ENCODE peak calls at places on chromosomes 12 and 14, in nine cellular contexts. One of them, this sample, is unnamed.

GRCh38 chr12:115129727-115130126 is 445.8 kb upstream of the TBX3 start:
- DNase-seq in H7: no peak
- DNase-seq in NCI-H524: no peak
- DNase-seq in naive thymus-derived CD8-positive, alpha-beta T cell: no peak
- DNase-seq in mucosa of descending colon: no peak
- DNase-seq in NCI-H1105: no peak
- DNase-seq in fibroblast of pulmonary artery: peak
- DNase-seq in anterior cingulate cortex: no peak
- DNase-seq in T follicular helper cell: no peak
- DNase-seq in this sample: no peak

GRCh38 chr12:31474751-31475150 is 116.2 kb downstream of the DENND5B start:
- DNase-seq in NCI-H1105: no peak
- DNase-seq in T follicular helper cell: no peak
- DNase-seq in H7: no peak
- DNase-seq in naive thymus-derived CD8-positive, alpha-beta T cell: no peak
- DNase-seq in anterior cingulate cortex: no peak
- DNase-seq in mucosa of descending colon: no peak
- DNase-seq in NCI-H524: no peak
- DNase-seq in fibroblast of pulmonary artery: no peak
- DNase-seq in this sample: no peak

GRCh38 chr12:6074979-6075585 is 49.4 kb downstream of the VWF start:
- DNase-seq in T follicular helper cell: no peak
- DNase-seq in NCI-H524: no peak
- DNase-seq in H7: peak
- DNase-seq in mucosa of descending colon: peak
- DNase-seq in fibroblast of pulmonary artery: no peak
- DNase-seq in naive thymus-derived CD8-positive, alpha-beta T cell: peak
- DNase-seq in NCI-H1105: no peak
- DNase-seq in anterior cingulate cortex: no peak
- DNase-seq in this sample: no peak

GRCh38 chr12:130858084-130858483 is 13.8 kb upstream of the RAN start:
- DNase-seq in mucosa of descending colon: no peak
- DNase-seq in T follicular helper cell: no peak
- DNase-seq in NCI-H1105: no peak
- DNase-seq in NCI-H524: no peak
- DNase-seq in anterior cingulate cortex: no peak
- DNase-seq in naive thymus-derived CD8-positive, alpha-beta T cell: no peak
- DNase-seq in fibroblast of pulmonary artery: no peak
- DNase-seq in H7: no peak
- DNase-seq in this sample: no peak

GRCh38 chr12:66352197-66352596 is 49.9 kb downstream of the HELB start:
- DNase-seq in mucosa of descending colon: peak
- DNase-seq in NCI-H524: no peak
- DNase-seq in anterior cingulate cortex: no peak
- DNase-seq in NCI-H1105: no peak
- DNase-seq in T follicular helper cell: no peak
- DNase-seq in H7: peak
- DNase-seq in naive thymus-derived CD8-positive, alpha-beta T cell: no peak
- DNase-seq in fibroblast of pulmonary artery: peak
- DNase-seq in this sample: peak

GRCh38 chr14:100825691-100826331 is at the start of gene MEG3:
- DNase-seq in fibroblast of pulmonary artery: peak
- DNase-seq in anterior cingulate cortex: peak
- DNase-seq in NCI-H1105: no peak
- DNase-seq in naive thymus-derived CD8-positive, alpha-beta T cell: no peak
- DNase-seq in T follicular helper cell: no peak
- DNase-seq in NCI-H524: no peak
- DNase-seq in mucosa of descending colon: peak
- DNase-seq in H7: no peak
- DNase-seq in this sample: no peak

GRCh38 chr14:60090864-60091519 is 731 bp upstream of the PCNX4 start:
- DNase-seq in NCI-H524: peak
- DNase-seq in fibroblast of pulmonary artery: peak
- DNase-seq in H7: peak
- DNase-seq in naive thymus-derived CD8-positive, alpha-beta T cell: peak
- DNase-seq in mucosa of descending colon: peak
- DNase-seq in T follicular helper cell: no peak
- DNase-seq in NCI-H1105: peak
- DNase-seq in anterior cingulate cortex: no peak
- DNase-seq in this sample: peak

GRCh38 chr12:32435921-32436710 is 36.8 kb downstream of the FGD4 start:
- DNase-seq in fibroblast of pulmonary artery: peak
- DNase-seq in NCI-H1105: no peak
- DNase-seq in T follicular helper cell: no peak
- DNase-seq in naive thymus-derived CD8-positive, alpha-beta T cell: no peak
- DNase-seq in mucosa of descending colon: no peak
- DNase-seq in H7: no peak
- DNase-seq in NCI-H524: no peak
- DNase-seq in anterior cingulate cortex: no peak
- DNase-seq in this sample: no peak

GRCh38 chr14:103078420-103078749 is 5.6 kb upstream of the LBHD2 start:
- DNase-seq in anterior cingulate cortex: peak
- DNase-seq in NCI-H524: peak
- DNase-seq in NCI-H1105: peak
- DNase-seq in mucosa of descending colon: peak
- DNase-seq in H7: peak
- DNase-seq in fibroblast of pulmonary artery: peak
- DNase-seq in naive thymus-derived CD8-positive, alpha-beta T cell: peak
- DNase-seq in T follicular helper cell: peak
- DNase-seq in this sample: peak

GRCh38 chr12:164207-164606 is 49.8 kb downstream of the SLC6A12 start:
- DNase-seq in fibroblast of pulmonary artery: no peak
- DNase-seq in NCI-H1105: no peak
- DNase-seq in NCI-H524: no peak
- DNase-seq in T follicular helper cell: no peak
- DNase-seq in anterior cingulate cortex: no peak
- DNase-seq in naive thymus-derived CD8-positive, alpha-beta T cell: no peak
- DNase-seq in H7: peak
- DNase-seq in mucosa of descending colon: no peak
- DNase-seq in this sample: no peak

GRCh38 chr12:24948452-24948815 is 467 bp downstream of the BCAT1 start:
- DNase-seq in NCI-H1105: no peak
- DNase-seq in T follicular helper cell: no peak
- DNase-seq in H7: peak
- DNase-seq in naive thymus-derived CD8-positive, alpha-beta T cell: no peak
- DNase-seq in NCI-H524: peak
- DNase-seq in mucosa of descending colon: no peak
- DNase-seq in fibroblast of pulmonary artery: peak
- DNase-seq in anterior cingulate cortex: no peak
- DNase-seq in this sample: no peak

GRCh38 chr12:115070313-115070712 is 386.3 kb upstream of the TBX3 start:
- DNase-seq in T follicular helper cell: no peak
- DNase-seq in naive thymus-derived CD8-positive, alpha-beta T cell: no peak
- DNase-seq in NCI-H1105: no peak
- DNase-seq in mucosa of descending colon: no peak
- DNase-seq in H7: no peak
- DNase-seq in NCI-H524: no peak
- DNase-seq in fibroblast of pulmonary artery: no peak
- DNase-seq in anterior cingulate cortex: no peak
- DNase-seq in this sample: no peak

GRCh38 chr12:24975425-24975824 is 26.5 kb upstream of the BCAT1 start:
- DNase-seq in mucosa of descending colon: no peak
- DNase-seq in NCI-H524: no peak
- DNase-seq in anterior cingulate cortex: no peak
- DNase-seq in fibroblast of pulmonary artery: no peak
- DNase-seq in T follicular helper cell: no peak
- DNase-seq in NCI-H1105: no peak
- DNase-seq in naive thymus-derived CD8-positive, alpha-beta T cell: no peak
- DNase-seq in H7: no peak
- DNase-seq in this sample: no peak

GRCh38 chr12:77337327-77337726 is 272.0 kb upstream of the E2F7 start:
- DNase-seq in NCI-H1105: no peak
- DNase-seq in T follicular helper cell: no peak
- DNase-seq in fibroblast of pulmonary artery: no peak
- DNase-seq in anterior cingulate cortex: no peak
- DNase-seq in NCI-H524: no peak
- DNase-seq in mucosa of descending colon: no peak
- DNase-seq in H7: no peak
- DNase-seq in naive thymus-derived CD8-positive, alpha-beta T cell: no peak
- DNase-seq in this sample: no peak

GRCh38 chr14:50631408-50631821 is 36.7 kb downstream of the SAV1 start:
- DNase-seq in H7: no peak
- DNase-seq in NCI-H524: no peak
- DNase-seq in T follicular helper cell: no peak
- DNase-seq in mucosa of descending colon: no peak
- DNase-seq in fibroblast of pulmonary artery: peak
- DNase-seq in anterior cingulate cortex: no peak
- DNase-seq in NCI-H1105: no peak
- DNase-seq in naive thymus-derived CD8-positive, alpha-beta T cell: no peak
- DNase-seq in this sample: no peak

GRCh38 chr12:2614341-2614740 is 180.4 kb upstream of the FKBP4 start:
- DNase-seq in T follicular helper cell: no peak
- DNase-seq in naive thymus-derived CD8-positive, alpha-beta T cell: no peak
- DNase-seq in anterior cingulate cortex: no peak
- DNase-seq in H7: no peak
- DNase-seq in NCI-H524: no peak
- DNase-seq in mucosa of descending colon: no peak
- DNase-seq in fibroblast of pulmonary artery: no peak
- DNase-seq in NCI-H1105: no peak
- DNase-seq in this sample: no peak

GRCh38 chr12:31228811-31229792 is 96.8 kb downstream of the SINHCAF start:
- DNase-seq in NCI-H524: no peak
- DNase-seq in anterior cingulate cortex: peak
- DNase-seq in NCI-H1105: no peak
- DNase-seq in H7: no peak
- DNase-seq in fibroblast of pulmonary artery: no peak
- DNase-seq in mucosa of descending colon: peak
- DNase-seq in naive thymus-derived CD8-positive, alpha-beta T cell: no peak
- DNase-seq in T follicular helper cell: no peak
- DNase-seq in this sample: no peak

GRCh38 chr12:80877706-80878384 is 59.9 kb downstream of the LIN7A start:
- DNase-seq in fibroblast of pulmonary artery: no peak
- DNase-seq in NCI-H1105: peak
- DNase-seq in anterior cingulate cortex: no peak
- DNase-seq in NCI-H524: no peak
- DNase-seq in T follicular helper cell: no peak
- DNase-seq in naive thymus-derived CD8-positive, alpha-beta T cell: no peak
- DNase-seq in H7: no peak
- DNase-seq in mucosa of descending colon: no peak
- DNase-seq in this sample: peak

GRCh38 chr14:100076630-100077029 is 11.4 kb downstream of the EVL start:
- DNase-seq in anterior cingulate cortex: no peak
- DNase-seq in NCI-H524: no peak
- DNase-seq in mucosa of descending colon: no peak
- DNase-seq in NCI-H1105: no peak
- DNase-seq in naive thymus-derived CD8-positive, alpha-beta T cell: no peak
- DNase-seq in H7: no peak
- DNase-seq in T follicular helper cell: no peak
- DNase-seq in fibroblast of pulmonary artery: peak
- DNase-seq in this sample: no peak

GRCh38 chr14:103422981-103423600 is 37.9 kb downstream of the MARK3 start:
- DNase-seq in NCI-H1105: no peak
- DNase-seq in fibroblast of pulmonary artery: peak
- DNase-seq in anterior cingulate cortex: no peak
- DNase-seq in T follicular helper cell: no peak
- DNase-seq in mucosa of descending colon: no peak
- DNase-seq in naive thymus-derived CD8-positive, alpha-beta T cell: no peak
- DNase-seq in NCI-H524: no peak
- DNase-seq in H7: no peak
- DNase-seq in this sample: no peak

GRCh38 chr12:32400114-32400672 is 835 bp downstream of the FGD4 start:
- DNase-seq in H7: peak
- DNase-seq in NCI-H524: no peak
- DNase-seq in mucosa of descending colon: peak
- DNase-seq in fibroblast of pulmonary artery: peak
- DNase-seq in anterior cingulate cortex: no peak
- DNase-seq in NCI-H1105: no peak
- DNase-seq in T follicular helper cell: no peak
- DNase-seq in naive thymus-derived CD8-positive, alpha-beta T cell: no peak
- DNase-seq in this sample: no peak

GRCh38 chr12:1838223-1838993 is 18.0 kb downstream of the LRTM2 start:
- DNase-seq in mucosa of descending colon: no peak
- DNase-seq in naive thymus-derived CD8-positive, alpha-beta T cell: no peak
- DNase-seq in NCI-H524: peak
- DNase-seq in fibroblast of pulmonary artery: no peak
- DNase-seq in NCI-H1105: no peak
- DNase-seq in T follicular helper cell: no peak
- DNase-seq in H7: peak
- DNase-seq in anterior cingulate cortex: peak
- DNase-seq in this sample: peak

GRCh38 chr14:85308531-85309300 is 221.2 kb upstream of the FLRT2 start:
- DNase-seq in mucosa of descending colon: no peak
- DNase-seq in NCI-H524: peak
- DNase-seq in naive thymus-derived CD8-positive, alpha-beta T cell: no peak
- DNase-seq in anterior cingulate cortex: no peak
- DNase-seq in H7: no peak
- DNase-seq in fibroblast of pulmonary artery: peak
- DNase-seq in NCI-H1105: no peak
- DNase-seq in T follicular helper cell: no peak
- DNase-seq in this sample: no peak

GRCh38 chr12:122063691-122064033 is 14.9 kb upstream of the MLXIP start:
- DNase-seq in fibroblast of pulmonary artery: no peak
- DNase-seq in NCI-H524: no peak
- DNase-seq in H7: no peak
- DNase-seq in mucosa of descending colon: no peak
- DNase-seq in naive thymus-derived CD8-positive, alpha-beta T cell: no peak
- DNase-seq in anterior cingulate cortex: peak
- DNase-seq in T follicular helper cell: no peak
- DNase-seq in NCI-H1105: no peak
- DNase-seq in this sample: no peak

GRCh38 chr14:73763396-73763795 is 49.2 kb upstream of the PNMA1 start:
- DNase-seq in T follicular helper cell: no peak
- DNase-seq in H7: no peak
- DNase-seq in fibroblast of pulmonary artery: no peak
- DNase-seq in naive thymus-derived CD8-positive, alpha-beta T cell: no peak
- DNase-seq in mucosa of descending colon: no peak
- DNase-seq in anterior cingulate cortex: no peak
- DNase-seq in NCI-H1105: no peak
- DNase-seq in NCI-H524: no peak
- DNase-seq in this sample: no peak

GRCh38 chr14:76919431-76919810 is 93.2 kb downstream of the LRRC74A start:
- DNase-seq in NCI-H1105: no peak
- DNase-seq in T follicular helper cell: no peak
- DNase-seq in NCI-H524: no peak
- DNase-seq in fibroblast of pulmonary artery: no peak
- DNase-seq in anterior cingulate cortex: no peak
- DNase-seq in mucosa of descending colon: no peak
- DNase-seq in H7: no peak
- DNase-seq in naive thymus-derived CD8-positive, alpha-beta T cell: no peak
- DNase-seq in this sample: no peak

GRCh38 chr12:47223848-47224213 is 144.1 kb upstream of the AMIGO2 start:
- DNase-seq in anterior cingulate cortex: no peak
- DNase-seq in NCI-H1105: no peak
- DNase-seq in H7: no peak
- DNase-seq in mucosa of descending colon: peak
- DNase-seq in T follicular helper cell: no peak
- DNase-seq in NCI-H524: no peak
- DNase-seq in naive thymus-derived CD8-positive, alpha-beta T cell: no peak
- DNase-seq in fibroblast of pulmonary artery: peak
- DNase-seq in this sample: no peak